ENCODE peak calls at places on chromosome X, in four cellular contexts. One of them, this sample, is unnamed.

GRCh38 chrX:125436855-125437254 is 117.2 kb downstream of the TEX13C start:
- DNase-seq in Caco-2: no peak
- DNase-seq in NCI-H460: no peak
- DNase-seq in adrenal gland: no peak
- DNase-seq in this sample: no peak

GRCh38 chrX:21374994-21375794 is 976 bp downstream of the CNKSR2 start:
- DNase-seq in adrenal gland: no peak
- DNase-seq in NCI-H460: no peak
- DNase-seq in Caco-2: no peak
- DNase-seq in this sample: no peak

GRCh38 chrX:500481-501010 is 113.8 kb upstream of the PPP2R3B start:
- DNase-seq in adrenal gland: no peak
- DNase-seq in NCI-H460: no peak
- DNase-seq in Caco-2: no peak
- DNase-seq in this sample: no peak

GRCh38 chrX:132216806-132217202 is 2.4 kb downstream of the RAP2C start:
- DNase-seq in adrenal gland: no peak
- DNase-seq in Caco-2: no peak
- DNase-seq in NCI-H460: no peak
- DNase-seq in this sample: no peak

GRCh38 chrX:49256268-49256995 is 8.1 kb downstream of the FOXP3 start:
- DNase-seq in NCI-H460: no peak
- DNase-seq in adrenal gland: no peak
- DNase-seq in Caco-2: no peak
- DNase-seq in this sample: no peak

GRCh38 chrX:106726485-106727437 is at the start of gene RNF128:
- DNase-seq in adrenal gland: peak
- DNase-seq in Caco-2: peak
- DNase-seq in NCI-H460: peak
- DNase-seq in this sample: no peak

GRCh38 chrX:100208076-100208475 is 202.0 kb downstream of the PCDH19 start:
- DNase-seq in adrenal gland: no peak
- DNase-seq in NCI-H460: no peak
- DNase-seq in Caco-2: no peak
- DNase-seq in this sample: no peak

GRCh38 chrX:137194164-137194563 is 160.4 kb upstream of the GPR101 start:
- DNase-seq in adrenal gland: peak
- DNase-seq in NCI-H460: peak
- DNase-seq in Caco-2: peak
- DNase-seq in this sample: no peak

GRCh38 chrX:111460612-111461011 is 48.6 kb upstream of the DCX start:
- DNase-seq in Caco-2: no peak
- DNase-seq in NCI-H460: no peak
- DNase-seq in adrenal gland: no peak
- DNase-seq in this sample: no peak

GRCh38 chrX:10676239-10676971 is 56.0 kb upstream of the MID1 start:
- DNase-seq in NCI-H460: no peak
- DNase-seq in Caco-2: no peak
- DNase-seq in adrenal gland: no peak
- DNase-seq in this sample: no peak

GRCh38 chrX:1075741-1076140 is 136.7 kb downstream of the CRLF2 start:
- DNase-seq in Caco-2: no peak
- DNase-seq in adrenal gland: no peak
- DNase-seq in NCI-H460: no peak
- DNase-seq in this sample: no peak

GRCh38 chrX:38055170-38055847 is 49.0 kb downstream of the SYTL5 start:
- DNase-seq in NCI-H460: no peak
- DNase-seq in adrenal gland: peak
- DNase-seq in Caco-2: no peak
- DNase-seq in this sample: no peak

GRCh38 chrX:31397119-31397518 is 325.3 kb upstream of the FTHL17 start:
- DNase-seq in adrenal gland: no peak
- DNase-seq in NCI-H460: no peak
- DNase-seq in Caco-2: no peak
- DNase-seq in this sample: peak

GRCh38 chrX:105134273-105134672 is 86.2 kb downstream of the TEX13A start:
- DNase-seq in NCI-H460: no peak
- DNase-seq in Caco-2: no peak
- DNase-seq in adrenal gland: no peak
- DNase-seq in this sample: no peak

GRCh38 chrX:51144828-51145442 is 187.7 kb upstream of the NUDT10 start:
- DNase-seq in adrenal gland: peak
- DNase-seq in Caco-2: peak
- DNase-seq in NCI-H460: peak
- DNase-seq in this sample: no peak

GRCh38 chrX:154417157-154417556 is 5.8 kb downstream of the TAFAZZIN start:
- DNase-seq in NCI-H460: no peak
- DNase-seq in Caco-2: no peak
- DNase-seq in adrenal gland: no peak
- DNase-seq in this sample: no peak

GRCh38 chrX:24956828-24957227 is 58.9 kb downstream of the ARX start:
- DNase-seq in Caco-2: no peak
- DNase-seq in NCI-H460: no peak
- DNase-seq in adrenal gland: no peak
- DNase-seq in this sample: no peak

GRCh38 chrX:151789179-151789800 is 54.7 kb downstream of the CNGA2 start:
- DNase-seq in NCI-H460: no peak
- DNase-seq in Caco-2: no peak
- DNase-seq in adrenal gland: peak
- DNase-seq in this sample: peak

GRCh38 chrX:8731579-8732395 is at the start of gene ANOS1:
- DNase-seq in NCI-H460: no peak
- DNase-seq in adrenal gland: peak
- DNase-seq in Caco-2: peak
- DNase-seq in this sample: peak

GRCh38 chrX:77668391-77669237 is 117.4 kb downstream of the ATRX start:
- DNase-seq in adrenal gland: no peak
- DNase-seq in Caco-2: no peak
- DNase-seq in NCI-H460: peak
- DNase-seq in this sample: peak

GRCh38 chrX:97529801-97530200 is 646.1 kb downstream of the RPA4 start:
- DNase-seq in NCI-H460: no peak
- DNase-seq in adrenal gland: peak
- DNase-seq in Caco-2: no peak
- DNase-seq in this sample: no peak

GRCh38 chrX:149527705-149528104 is 13.1 kb upstream of the EOLA1 start:
- DNase-seq in Caco-2: no peak
- DNase-seq in NCI-H460: peak
- DNase-seq in adrenal gland: peak
- DNase-seq in this sample: no peak

GRCh38 chrX:150421816-150422215 is 58.7 kb downstream of the MAMLD1 start:
- DNase-seq in NCI-H460: no peak
- DNase-seq in Caco-2: no peak
- DNase-seq in adrenal gland: no peak
- DNase-seq in this sample: no peak

GRCh38 chrX:14529288-14529989 is at the start of gene GLRA2:
- DNase-seq in adrenal gland: no peak
- DNase-seq in Caco-2: peak
- DNase-seq in NCI-H460: peak
- DNase-seq in this sample: no peak

GRCh38 chrX:1244164-1245076 is 24.2 kb upstream of the CSF2RA start:
- DNase-seq in adrenal gland: no peak
- DNase-seq in Caco-2: peak
- DNase-seq in NCI-H460: peak
- DNase-seq in this sample: peak

GRCh38 chrX:20378291-20378920 is 111.7 kb upstream of the RPS6KA3 start:
- DNase-seq in Caco-2: peak
- DNase-seq in NCI-H460: no peak
- DNase-seq in adrenal gland: no peak
- DNase-seq in this sample: no peak

GRCh38 chrX:79364306-79364705 is 2.8 kb downstream of the ITM2A start:
- DNase-seq in Caco-2: no peak
- DNase-seq in adrenal gland: no peak
- DNase-seq in NCI-H460: no peak
- DNase-seq in this sample: no peak

GRCh38 chrX:71997320-71997719 is 86.7 kb downstream of the NHSL2 start:
- DNase-seq in Caco-2: no peak
- DNase-seq in NCI-H460: no peak
- DNase-seq in adrenal gland: no peak
- DNase-seq in this sample: no peak